ENCODE peak calls at places on chromosome 19, in eight cellular contexts. One of them, this sample, is unnamed.
A peak's percentile ranks its signal among the peaks of the same experiment; 100 is the strongest.

GRCh38 chr19:31572671-31573298 is 223.5 kb upstream of the TSHZ3 start:
- DNase-seq in tibial artery: peak; percentile 35
- DNase-seq in OCI-LY7: no peak
- DNase-seq in cardiac muscle cell: no peak
- DNase-seq in HepG2: no peak
- DNase-seq in hepatocyte: no peak
- DNase-seq in GM12878: no peak
- DNase-seq in A549: no peak
- DNase-seq in this sample: no peak

GRCh38 chr19:38733493-38734175 is 10.6 kb downstream of the CAPN12 start:
- DNase-seq in tibial artery: peak; percentile 65
- DNase-seq in OCI-LY7: peak; percentile 10
- DNase-seq in cardiac muscle cell: no peak
- DNase-seq in HepG2: no peak
- DNase-seq in hepatocyte: peak; percentile 9
- DNase-seq in GM12878: no peak
- DNase-seq in A549: peak; percentile 65
- DNase-seq in this sample: no peak

GRCh38 chr19:35592226-35592625 is 6.3 kb downstream of the PMIS2 start:
- DNase-seq in tibial artery: no peak
- DNase-seq in OCI-LY7: peak; percentile 59
- DNase-seq in cardiac muscle cell: peak; percentile 71
- DNase-seq in HepG2: peak; percentile 53
- DNase-seq in hepatocyte: peak; percentile 64
- DNase-seq in GM12878: no peak
- DNase-seq in A549: peak; percentile 62
- DNase-seq in this sample: no peak

GRCh38 chr19:16340092-16340491 is 15.5 kb downstream of the KLF2 start:
- DNase-seq in tibial artery: no peak
- DNase-seq in OCI-LY7: no peak
- DNase-seq in cardiac muscle cell: no peak
- DNase-seq in HepG2: peak; percentile 20
- DNase-seq in hepatocyte: no peak
- DNase-seq in GM12878: no peak
- DNase-seq in A549: no peak
- DNase-seq in this sample: no peak

GRCh38 chr19:35153701-35154534 is 617 bp upstream of the FXYD5 start:
- DNase-seq in tibial artery: no peak
- DNase-seq in OCI-LY7: peak; percentile 59
- DNase-seq in cardiac muscle cell: peak; percentile 48
- DNase-seq in HepG2: no peak
- DNase-seq in hepatocyte: peak; percentile 67
- DNase-seq in GM12878: no peak
- DNase-seq in A549: peak; percentile 95
- DNase-seq in this sample: peak; percentile 62

GRCh38 chr19:11539495-11540365 is 1.1 kb downstream of the CNN1 start:
- DNase-seq in tibial artery: peak; percentile 86
- DNase-seq in OCI-LY7: no peak
- DNase-seq in cardiac muscle cell: peak; percentile 55
- DNase-seq in HepG2: no peak
- DNase-seq in hepatocyte: peak; percentile 64
- DNase-seq in GM12878: no peak
- DNase-seq in A549: no peak
- DNase-seq in this sample: no peak

GRCh38 chr19:422213-422916 is 13.4 kb upstream of the C2CD4C start:
- DNase-seq in tibial artery: no peak
- DNase-seq in OCI-LY7: no peak
- DNase-seq in cardiac muscle cell: no peak
- DNase-seq in HepG2: no peak
- DNase-seq in hepatocyte: no peak
- DNase-seq in GM12878: no peak
- DNase-seq in A549: no peak
- DNase-seq in this sample: no peak

GRCh38 chr19:55340784-55341147 is 1.1 kb downstream of the KMT5C start:
- DNase-seq in tibial artery: no peak
- DNase-seq in OCI-LY7: no peak
- DNase-seq in cardiac muscle cell: no peak
- DNase-seq in HepG2: no peak
- DNase-seq in hepatocyte: peak; percentile 71
- DNase-seq in GM12878: no peak
- DNase-seq in A549: no peak
- DNase-seq in this sample: no peak

GRCh38 chr19:43847884-43848283 is 20.8 kb downstream of the ZNF283 start:
- DNase-seq in tibial artery: no peak
- DNase-seq in OCI-LY7: no peak
- DNase-seq in cardiac muscle cell: no peak
- DNase-seq in HepG2: no peak
- DNase-seq in hepatocyte: no peak
- DNase-seq in GM12878: no peak
- DNase-seq in A549: no peak
- DNase-seq in this sample: no peak

GRCh38 chr19:768424-768823 is 17.5 kb downstream of the MISP start:
- DNase-seq in tibial artery: no peak
- DNase-seq in OCI-LY7: no peak
- DNase-seq in cardiac muscle cell: peak; percentile 90
- DNase-seq in HepG2: no peak
- DNase-seq in hepatocyte: peak; percentile 79
- DNase-seq in GM12878: no peak
- DNase-seq in A549: no peak
- DNase-seq in this sample: no peak

GRCh38 chr19:29681422-29682235 is 16.4 kb downstream of the PLEKHF1 start:
- DNase-seq in tibial artery: peak; percentile 79
- DNase-seq in OCI-LY7: no peak
- DNase-seq in cardiac muscle cell: peak; percentile 57
- DNase-seq in HepG2: no peak
- DNase-seq in hepatocyte: no peak
- DNase-seq in GM12878: no peak
- DNase-seq in A549: no peak
- DNase-seq in this sample: no peak

GRCh38 chr19:55528030-55528801 is 8.7 kb downstream of the SBK2 start:
- DNase-seq in tibial artery: no peak
- DNase-seq in OCI-LY7: no peak
- DNase-seq in cardiac muscle cell: peak; percentile 29
- DNase-seq in HepG2: peak; percentile 30
- DNase-seq in hepatocyte: peak; percentile 37
- DNase-seq in GM12878: no peak
- DNase-seq in A549: no peak
- DNase-seq in this sample: no peak

GRCh38 chr19:46631481-46631880 is 4.5 kb downstream of the GNG8 start:
- DNase-seq in tibial artery: no peak
- DNase-seq in OCI-LY7: no peak
- DNase-seq in cardiac muscle cell: peak; percentile 72
- DNase-seq in HepG2: no peak
- DNase-seq in hepatocyte: no peak
- DNase-seq in GM12878: no peak
- DNase-seq in A549: no peak
- DNase-seq in this sample: no peak

GRCh38 chr19:16078759-16079707 is 2.7 kb downstream of the TPM4 start:
- DNase-seq in tibial artery: peak; percentile 90
- DNase-seq in OCI-LY7: peak; percentile 92
- DNase-seq in cardiac muscle cell: peak; percentile 98
- DNase-seq in HepG2: peak; percentile 79
- DNase-seq in hepatocyte: peak; percentile 82
- DNase-seq in GM12878: peak; percentile 94
- DNase-seq in A549: no peak
- DNase-seq in this sample: peak; percentile 48

GRCh38 chr19:15672580-15673175 is at the start of gene CYP4F12:
- DNase-seq in tibial artery: peak; percentile 80
- DNase-seq in OCI-LY7: no peak
- DNase-seq in cardiac muscle cell: peak; percentile 81
- DNase-seq in HepG2: peak; percentile 76
- DNase-seq in hepatocyte: peak; percentile 11
- DNase-seq in GM12878: no peak
- DNase-seq in A549: peak; percentile 36
- DNase-seq in this sample: no peak

GRCh38 chr19:54141356-54141755 is 3.8 kb downstream of the CNOT3 start:
- DNase-seq in tibial artery: no peak
- DNase-seq in OCI-LY7: no peak
- DNase-seq in cardiac muscle cell: no peak
- DNase-seq in HepG2: no peak
- DNase-seq in hepatocyte: no peak
- DNase-seq in GM12878: no peak
- DNase-seq in A549: no peak
- DNase-seq in this sample: no peak

GRCh38 chr19:54172764-54173699 is at the start of gene TMC4:
- DNase-seq in tibial artery: no peak
- DNase-seq in OCI-LY7: peak; percentile 52
- DNase-seq in cardiac muscle cell: peak; percentile 62
- DNase-seq in HepG2: no peak
- DNase-seq in hepatocyte: peak; percentile 93
- DNase-seq in GM12878: no peak
- DNase-seq in A549: no peak
- DNase-seq in this sample: no peak

DNA sequence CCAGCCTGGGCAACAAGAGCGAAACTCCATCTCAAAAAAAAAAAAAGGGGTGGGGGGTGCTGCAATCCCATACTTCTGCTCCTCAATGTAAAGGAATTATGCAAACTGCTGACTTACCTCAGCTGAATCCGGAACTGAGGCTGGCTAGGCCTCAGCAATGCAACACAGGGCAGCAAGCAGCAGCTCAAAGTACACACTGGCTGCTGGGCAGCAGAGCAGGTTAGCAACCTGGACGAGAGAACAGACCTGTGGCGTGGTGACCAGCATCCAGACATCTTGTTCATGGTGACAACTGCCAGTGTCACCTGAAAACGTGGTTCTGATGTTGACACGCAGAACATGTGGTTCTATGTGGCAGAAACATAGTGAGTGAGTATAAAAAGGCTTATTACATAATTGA is 28.1 kb downstream of the ZNF14 start:
- DNase-seq in tibial artery: no peak
- DNase-seq in OCI-LY7: no peak
- DNase-seq in cardiac muscle cell: no peak
- DNase-seq in HepG2: peak; percentile 10
- DNase-seq in hepatocyte: no peak
- DNase-seq in GM12878: no peak
- DNase-seq in A549: no peak
- DNase-seq in this sample: no peak
- H3K9me3 ChIP-seq in tibial artery: peaks cover 99% of the 10 kb centered on the region
- H3K9me3 ChIP-seq in OCI-LY7: peaks cover 16% of the 10 kb centered on the region
- H3K9me3 ChIP-seq in cardiac muscle cell: no peaks in the 10 kb centered on the region
- H3K9me3 ChIP-seq in HepG2: peaks cover 41% of the 10 kb centered on the region
- H3K9me3 ChIP-seq in hepatocyte: peaks cover 23% of the 10 kb centered on the region
- H3K9me3 ChIP-seq in GM12878: peaks cover 33% of the 10 kb centered on the region
- H3K9me3 ChIP-seq in A549: peaks cover 45% of the 10 kb centered on the region
- H3K9me3 ChIP-seq in this sample: peaks cover 24% of the 10 kb centered on the region

GRCh38 chr19:57620673-57621348 is 6.8 kb downstream of the ZNF134 start:
- DNase-seq in tibial artery: no peak
- DNase-seq in OCI-LY7: no peak
- DNase-seq in cardiac muscle cell: peak; percentile 18
- DNase-seq in HepG2: no peak
- DNase-seq in hepatocyte: no peak
- DNase-seq in GM12878: no peak
- DNase-seq in A549: no peak
- DNase-seq in this sample: no peak
- H3K9me3 ChIP-seq in tibial artery: peaks cover 100% of the 10 kb centered on the region
- H3K9me3 ChIP-seq in OCI-LY7: peaks cover 49% of the 10 kb centered on the region
- H3K9me3 ChIP-seq in cardiac muscle cell: peaks cover 21% of the 10 kb centered on the region
- H3K9me3 ChIP-seq in HepG2: peaks cover 2% of the 10 kb centered on the region
- H3K9me3 ChIP-seq in hepatocyte: peaks cover 86% of the 10 kb centered on the region
- H3K9me3 ChIP-seq in GM12878: peaks cover 79% of the 10 kb centered on the region
- H3K9me3 ChIP-seq in A549: peaks cover 100% of the 10 kb centered on the region
- H3K9me3 ChIP-seq in this sample: peaks cover 68% of the 10 kb centered on the region

GRCh38 chr19:51884713-51885112 is 3.0 kb downstream of the ZNF577 start:
- DNase-seq in tibial artery: no peak
- DNase-seq in OCI-LY7: no peak
- DNase-seq in cardiac muscle cell: no peak
- DNase-seq in HepG2: no peak
- DNase-seq in hepatocyte: no peak
- DNase-seq in GM12878: no peak
- DNase-seq in A549: no peak
- DNase-seq in this sample: no peak
- H3K9me3 ChIP-seq in tibial artery: peaks cover 46% of the 10 kb centered on the region
- H3K9me3 ChIP-seq in OCI-LY7: peaks cover 12% of the 10 kb centered on the region
- H3K9me3 ChIP-seq in cardiac muscle cell: no peaks in the 10 kb centered on the region
- H3K9me3 ChIP-seq in HepG2: peaks cover 57% of the 10 kb centered on the region
- H3K9me3 ChIP-seq in hepatocyte: peaks cover 30% of the 10 kb centered on the region
- H3K9me3 ChIP-seq in GM12878: peaks cover 16% of the 10 kb centered on the region
- H3K9me3 ChIP-seq in A549: peaks cover 86% of the 10 kb centered on the region
- H3K9me3 ChIP-seq in this sample: peaks cover 44% of the 10 kb centered on the region

GRCh38 chr19:52336117-52336811 is at the start of gene ZNF610:
- DNase-seq in tibial artery: peak; percentile 93
- DNase-seq in OCI-LY7: peak; percentile 70
- DNase-seq in cardiac muscle cell: peak; percentile 90
- DNase-seq in HepG2: peak; percentile 59
- DNase-seq in hepatocyte: peak; percentile 96
- DNase-seq in GM12878: peak; percentile 34
- DNase-seq in A549: no peak
- DNase-seq in this sample: peak; percentile 78
- H3K9me3 ChIP-seq in tibial artery: peaks cover 34% of the 10 kb centered on the region
- H3K9me3 ChIP-seq in OCI-LY7: peaks cover 18% of the 10 kb centered on the region
- H3K9me3 ChIP-seq in cardiac muscle cell: peaks cover 3% of the 10 kb centered on the region
- H3K9me3 ChIP-seq in HepG2: peaks cover 58% of the 10 kb centered on the region
- H3K9me3 ChIP-seq in hepatocyte: peaks cover 11% of the 10 kb centered on the region
- H3K9me3 ChIP-seq in GM12878: peaks cover 11% of the 10 kb centered on the region
- H3K9me3 ChIP-seq in A549: peaks cover 77% of the 10 kb centered on the region
- H3K9me3 ChIP-seq in this sample: peaks cover 18% of the 10 kb centered on the region

DNA sequence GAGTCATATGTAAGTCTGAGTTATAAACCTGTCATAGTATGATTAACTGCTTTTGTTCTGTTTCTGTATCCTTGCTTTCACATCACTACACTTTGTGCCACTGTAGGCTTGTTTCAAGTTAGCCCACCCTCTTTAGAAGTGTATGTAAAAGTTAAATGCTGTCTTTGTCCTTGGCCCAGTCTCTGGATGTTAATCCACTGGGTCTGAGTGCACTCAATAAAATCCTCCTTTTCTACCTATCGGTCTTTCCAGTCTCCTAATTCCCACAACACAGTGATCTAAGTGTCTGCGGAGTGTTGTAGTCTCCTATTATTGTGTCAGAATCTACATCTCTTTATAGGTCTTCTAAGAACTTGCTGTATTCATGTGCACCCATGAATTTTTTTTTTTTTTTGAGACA is 14.1 kb downstream of the ZNF429 start:
- DNase-seq in tibial artery: no peak
- DNase-seq in OCI-LY7: peak; percentile 25
- DNase-seq in cardiac muscle cell: peak; percentile 1
- DNase-seq in HepG2: no peak
- DNase-seq in hepatocyte: no peak
- DNase-seq in GM12878: no peak
- DNase-seq in A549: no peak
- DNase-seq in this sample: no peak
- H3K9me3 ChIP-seq in tibial artery: peaks cover 15% of the 10 kb centered on the region
- H3K9me3 ChIP-seq in OCI-LY7: peaks cover 51% of the 10 kb centered on the region
- H3K9me3 ChIP-seq in cardiac muscle cell: no peaks in the 10 kb centered on the region
- H3K9me3 ChIP-seq in HepG2: peaks cover 88% of the 10 kb centered on the region
- H3K9me3 ChIP-seq in hepatocyte: peaks cover 66% of the 10 kb centered on the region
- H3K9me3 ChIP-seq in GM12878: peaks cover 6% of the 10 kb centered on the region
- H3K9me3 ChIP-seq in A549: no peaks in the 10 kb centered on the region
- H3K9me3 ChIP-seq in this sample: peaks cover 22% of the 10 kb centered on the region

GRCh38 chr19:1949304-1950101 is 8.5 kb downstream of the CSNK1G2 start:
- DNase-seq in tibial artery: no peak
- DNase-seq in OCI-LY7: no peak
- DNase-seq in cardiac muscle cell: no peak
- DNase-seq in HepG2: no peak
- DNase-seq in hepatocyte: no peak
- DNase-seq in GM12878: no peak
- DNase-seq in A549: no peak
- DNase-seq in this sample: no peak
- H3K9me3 ChIP-seq in tibial artery: no peaks in the 10 kb centered on the region
- H3K9me3 ChIP-seq in OCI-LY7: no peaks in the 10 kb centered on the region
- H3K9me3 ChIP-seq in cardiac muscle cell: no peaks in the 10 kb centered on the region
- H3K9me3 ChIP-seq in HepG2: no peaks in the 10 kb centered on the region
- H3K9me3 ChIP-seq in hepatocyte: no peaks in the 10 kb centered on the region
- H3K9me3 ChIP-seq in GM12878: no peaks in the 10 kb centered on the region
- H3K9me3 ChIP-seq in A549: no peaks in the 10 kb centered on the region
- H3K9me3 ChIP-seq in this sample: no peaks in the 10 kb centered on the region

GRCh38 chr19:52473655-52474350 is 20.4 kb downstream of the ZNF578 start:
- DNase-seq in tibial artery: no peak
- DNase-seq in OCI-LY7: peak; percentile 13
- DNase-seq in cardiac muscle cell: no peak
- DNase-seq in HepG2: no peak
- DNase-seq in hepatocyte: no peak
- DNase-seq in GM12878: no peak
- DNase-seq in A549: no peak
- DNase-seq in this sample: no peak

GRCh38 chr19:52474351-52475127 is 21.2 kb downstream of the ZNF578 start:
- DNase-seq in tibial artery: no peak
- DNase-seq in OCI-LY7: no peak
- DNase-seq in cardiac muscle cell: no peak
- DNase-seq in HepG2: no peak
- DNase-seq in hepatocyte: no peak
- DNase-seq in GM12878: no peak
- DNase-seq in A549: no peak
- DNase-seq in this sample: no peak
- H3K9me3 ChIP-seq in tibial artery: peaks cover 100% of the 10 kb centered on the region
- H3K9me3 ChIP-seq in OCI-LY7: peaks cover 46% of the 10 kb centered on the region
- H3K9me3 ChIP-seq in cardiac muscle cell: peaks cover 16% of the 10 kb centered on the region
- H3K9me3 ChIP-seq in HepG2: peaks cover 98% of the 10 kb centered on the region
- H3K9me3 ChIP-seq in hepatocyte: peaks cover 26% of the 10 kb centered on the region
- H3K9me3 ChIP-seq in GM12878: peaks cover 10% of the 10 kb centered on the region
- H3K9me3 ChIP-seq in A549: peaks cover 88% of the 10 kb centered on the region
- H3K9me3 ChIP-seq in this sample: peaks cover 46% of the 10 kb centered on the region

This sample was measured in T-helper 17 cell.